ENCODE peak calls at places on chromosomes 1 and 21, in four cellular contexts. M is A549, C is HepG2, K is GM12878. B is an unnamed sample.

GRCh38 chr1:155889566-155889965 is 21.6 kb downstream of the RIT1 start:
- DNase-seq in C (no peak), M (no peak), K (no peak), B (no peak)

GRCh38 chr1:56439610-56440264 is 139.6 kb downstream of the PLPP3 start:
- DNase-seq in C (no peak), K (no peak), M (no peak), B (no peak)

GRCh38 chr1:3040004-3040403 is 18.7 kb downstream of the ACTRT2 start:
- DNase-seq in K (no peak), C (no peak), M (no peak), B (no peak)

GRCh38 chr21:44333701-44334636 is 5.2 kb downstream of the CFAP410 start:
- DNase-seq in M (no peak), C (no peak), K (no peak), B (no peak)

GRCh38 chr21:44927587-44928461 is 7.1 kb upstream of the ITGB2 start:
- DNase-seq in C (peak), M (peak), K (peak), B (peak)

GRCh38 chr1:93805027-93805426 is 74.0 kb downstream of the DNTTIP2 start:
- DNase-seq in M (no peak), C (no peak), K (no peak), B (no peak)

GRCh38 chr1:17617787-17618557 is 78.5 kb downstream of the ARHGEF10L start:
- DNase-seq in M (no peak), K (no peak), C (no peak), B (no peak)

GRCh38 chr1:54377040-54377691 is 29.0 kb downstream of the SSBP3 start:
- DNase-seq in K (no peak), M (no peak), C (no peak), B (peak)

GRCh38 chr1:117051224-117052064 is 8.7 kb upstream of the TTF2 start:
- DNase-seq in M (no peak), C (no peak), K (peak), B (no peak)

GRCh38 chr1:201903135-201903534 is 14.4 kb downstream of the SHISA4 start:
- DNase-seq in M (no peak), C (no peak), K (no peak), B (no peak)

GRCh38 chr1:95084317-95085176 is 11.8 kb upstream of the ALG14 start:
- DNase-seq in K (no peak), C (peak), M (peak), B (peak)

GRCh38 chr1:238088891-238089290 is 198.2 kb upstream of the ZP4 start:
- DNase-seq in C (no peak), K (no peak), M (no peak), B (no peak)

GRCh38 chr1:40877681-40878080 is 15.5 kb upstream of the CITED4 start:
- DNase-seq in C (no peak), M (no peak), K (no peak), B (no peak)

GRCh38 chr1:155912056-155912536 is 947 bp upstream of the RIT1 start:
- DNase-seq in C (no peak), K (no peak), M (no peak), B (no peak)

GRCh38 chr1:82273816-82274215 is 473.1 kb downstream of the ADGRL2 start:
- DNase-seq in M (no peak), C (no peak), K (no peak), B (no peak)

GRCh38 chr1:36134805-36135339 is 9.8 kb upstream of the COL8A2 start:
- DNase-seq in M (peak), K (no peak), C (peak), B (peak)

GRCh38 chr1:221865808-221866207 is 123.9 kb upstream of the DUSP10 start:
- DNase-seq in C (no peak), M (no peak), K (no peak), B (no peak)

GRCh38 chr1:164675342-164675904 is 116.4 kb downstream of the PBX1 start:
- DNase-seq in K (no peak), M (no peak), C (no peak), B (no peak)

GRCh38 chr1:236829085-236829484 is 34.0 kb downstream of the MTR start:
- DNase-seq in M (no peak), C (no peak), K (no peak), B (no peak)

GRCh38 chr1:223011230-223011856 is 131.7 kb downstream of the TLR5 start:
- DNase-seq in M (no peak), K (no peak), C (no peak), B (no peak)

GRCh38 chr1:6704746-6705145 is 3.1 kb upstream of the DNAJC11 start:
- DNase-seq in M (no peak), C (no peak), K (no peak), B (no peak)

GRCh38 chr1:67978988-67979516 is 71.4 kb downstream of the DIRAS3 start:
- DNase-seq in K (no peak), M (peak), C (peak), B (no peak)

GRCh38 chr1:59156526-59157196 is 140.2 kb upstream of the FGGY start:
- DNase-seq in M (peak), C (no peak), K (no peak), B (no peak)

GRCh38 chr1:86231076-86231475 is 74.5 kb upstream of the COL24A1 start:
- DNase-seq in C (no peak), K (no peak), M (no peak), B (no peak)

GRCh38 chr1:111628153-111628552 is 8.6 kb downstream of the RAP1A start:
- DNase-seq in K (no peak), M (no peak), C (no peak), B (no peak)

GRCh38 chr1:45583666-45584350 is at the start of gene NASP:
- DNase-seq in K (no peak), M (peak), C (peak), B (peak)

GRCh38 chr1:47445823-47446567 is 8.2 kb downstream of the FOXD2 start:
- DNase-seq in C (no peak), K (no peak), M (no peak), B (no peak)

GRCh38 chr1:47450606-47451005 is 12.8 kb downstream of the FOXD2 start:
- DNase-seq in C (no peak), M (no peak), K (no peak), B (no peak)

GRCh38 chr1:47452426-47452825 is 14.6 kb downstream of the FOXD2 start:
- DNase-seq in M (no peak), C (no peak), K (no peak), B (no peak)

GRCh38 chr1:47448462-47449233 is 10.8 kb downstream of the FOXD2 start:
- DNase-seq in K (no peak), M (no peak), C (no peak), B (no peak)

DNA sequence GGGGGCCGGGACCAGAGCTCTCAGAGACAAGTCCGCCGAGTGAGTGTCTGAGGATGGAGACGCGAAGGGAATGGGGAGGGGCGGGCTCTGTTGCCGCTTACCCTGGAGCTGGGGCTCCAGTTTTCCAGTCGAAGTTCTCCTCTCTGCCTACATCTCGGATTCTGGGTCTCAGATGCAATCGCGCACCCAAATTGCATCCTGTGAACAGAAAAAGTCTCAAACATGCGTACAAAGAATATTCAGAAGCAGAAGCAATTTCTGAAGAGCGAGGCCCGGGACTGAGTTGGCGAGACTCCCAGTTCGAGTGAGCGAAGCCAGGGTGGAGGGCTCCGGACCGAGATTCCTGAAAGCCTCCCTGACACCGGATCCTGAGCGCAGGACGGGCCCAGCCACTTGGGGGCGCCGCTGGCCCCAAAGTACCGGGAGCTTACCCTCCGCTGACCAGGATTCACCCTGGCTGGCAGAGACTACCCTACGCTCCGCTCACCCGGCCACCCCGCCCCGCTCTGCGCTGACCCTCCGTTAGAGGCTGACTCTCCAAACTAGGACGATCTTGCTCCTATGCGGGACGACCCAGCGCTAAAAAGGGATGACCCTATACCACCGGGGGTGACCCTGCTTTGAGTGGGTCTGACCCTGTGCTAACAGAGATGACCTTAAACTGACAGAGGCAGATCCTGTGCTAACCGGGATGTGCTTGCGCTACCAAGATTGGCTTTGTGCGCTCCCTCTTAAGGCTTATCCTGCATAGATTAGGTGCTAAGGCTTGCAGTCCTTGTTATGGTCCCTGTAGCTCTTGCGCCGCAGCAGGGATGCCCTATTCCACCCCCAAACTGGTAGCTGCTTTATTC is 12.1 kb downstream of the FOXD2 start:
- DNase-seq in K (no peak), M (peak), C (peak), B (peak)
- TF ChIP-seq POLR2AphosphoS2 in K (no peak), M (no peak), C (no peak), B (no peak)

DNA sequence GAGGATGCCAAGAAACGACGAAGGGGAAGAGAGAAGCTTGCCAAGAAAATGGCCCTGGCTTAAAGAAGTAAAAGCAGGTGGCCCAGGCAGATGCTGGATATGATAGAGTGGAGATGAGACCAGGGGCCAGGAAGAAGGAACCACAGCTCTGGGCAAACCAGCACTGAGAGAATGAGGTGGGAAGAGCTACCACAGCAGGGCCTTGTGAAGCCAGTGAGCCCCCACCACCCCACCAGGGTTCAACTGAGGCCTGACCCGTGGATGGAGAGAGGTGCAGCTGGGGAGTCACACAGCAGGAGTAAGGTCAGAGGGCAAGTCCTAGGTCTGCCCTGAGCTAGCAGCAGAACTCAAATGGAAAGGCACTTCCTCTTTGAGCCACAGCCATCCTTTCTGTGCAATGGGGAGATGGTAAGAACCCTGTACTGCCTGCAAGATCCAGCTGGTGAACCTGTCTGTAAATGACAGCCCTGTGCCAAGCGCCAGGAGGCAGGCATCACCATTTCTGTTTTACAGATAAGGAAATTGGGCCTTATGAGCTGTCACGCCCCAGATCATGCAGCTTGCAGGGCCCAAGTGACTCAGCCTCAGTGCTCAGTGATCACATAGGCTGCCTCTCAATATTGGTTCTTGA is 8.5 kb downstream of the SH3BGRL3 start:
- DNase-seq in K (no peak), M (no peak), C (no peak), B (peak)
- TF ChIP-seq POLR2AphosphoS2 in K (no peak), M (no peak), C (no peak), B (no peak)

DNA sequence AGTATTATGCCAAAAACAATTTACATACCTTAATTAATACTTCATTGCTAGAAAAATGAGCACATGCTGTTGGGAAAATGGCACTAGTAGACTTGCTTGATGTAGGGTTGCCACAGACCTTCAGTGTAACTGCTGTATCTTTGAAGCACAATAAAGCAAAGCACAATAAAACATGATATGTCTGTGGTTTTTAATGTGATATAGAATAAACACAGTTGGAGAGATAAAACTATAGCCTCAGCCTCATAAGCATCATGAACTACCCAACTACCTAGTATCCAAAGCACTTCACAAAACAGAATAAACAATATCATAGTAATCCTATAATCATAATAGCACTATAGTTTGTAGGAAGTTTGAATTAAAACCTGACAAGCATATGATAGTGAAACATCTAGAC is 143.5 kb downstream of the SYT14 start:
- DNase-seq in C (no peak), K (no peak), M (no peak), B (no peak)
- TF ChIP-seq POLR2AphosphoS2 in C (no peak), K (no peak), M (no peak), B (no peak)

GRCh38 chr1:166716620-166717019 is 122.7 kb upstream of the POGK start:
- DNase-seq in M (no peak), K (no peak), C (no peak), B (no peak)

GRCh38 chr1:166721145-166721544 is 118.1 kb upstream of the POGK start:
- DNase-seq in C (no peak), M (no peak), K (no peak), B (peak)
- TF ChIP-seq POLR2AphosphoS2 in C (no peak), M (no peak), K (no peak), B (no peak)